ENCODE peak calls at places on chromosomes 6 and 20, in seven cellular contexts. One of them, this sample, is unnamed. For H3K4me1, the result is how much of the 10 kb centered on the place peaks cover.

GRCh38 chr6:110217255-110217654 is 37.0 kb downstream of the CDC40 start:
- DNase-seq in adrenal gland: no peak
- DNase-seq in GM12878: no peak
- DNase-seq in upper lobe of left lung: no peak
- DNase-seq in Peyer's patch: no peak
- DNase-seq in heart left ventricle: no peak
- DNase-seq in tibial nerve: no peak
- DNase-seq in this sample: no peak

GRCh38 chr6:6993503-6994237 is 114.1 kb upstream of the RREB1 start:
- DNase-seq in adrenal gland: no peak
- DNase-seq in GM12878: no peak
- DNase-seq in upper lobe of left lung: no peak
- DNase-seq in Peyer's patch: no peak
- DNase-seq in heart left ventricle: no peak
- DNase-seq in tibial nerve: no peak
- DNase-seq in this sample: no peak

GRCh38 chr6:5898102-5898501 is 108.6 kb downstream of the NRN1 start:
- DNase-seq in adrenal gland: no peak
- DNase-seq in GM12878: no peak
- DNase-seq in upper lobe of left lung: no peak
- DNase-seq in Peyer's patch: no peak
- DNase-seq in heart left ventricle: no peak
- DNase-seq in tibial nerve: no peak
- DNase-seq in this sample: no peak

GRCh38 chr6:152404936-152405595 is 232.1 kb downstream of the SYNE1 start:
- DNase-seq in adrenal gland: no peak
- DNase-seq in GM12878: no peak
- DNase-seq in upper lobe of left lung: no peak
- DNase-seq in Peyer's patch: no peak
- DNase-seq in heart left ventricle: no peak
- DNase-seq in tibial nerve: no peak
- DNase-seq in this sample: no peak

GRCh38 chr6:105487040-105487787 is 84.3 kb upstream of the PREP start:
- DNase-seq in adrenal gland: no peak
- DNase-seq in GM12878: no peak
- DNase-seq in upper lobe of left lung: no peak
- DNase-seq in Peyer's patch: no peak
- DNase-seq in heart left ventricle: no peak
- DNase-seq in tibial nerve: no peak
- DNase-seq in this sample: no peak

GRCh38 chr6:167567142-167568033 is 242.5 kb downstream of the TTLL2 start:
- DNase-seq in adrenal gland: peak
- DNase-seq in GM12878: no peak
- DNase-seq in upper lobe of left lung: no peak
- DNase-seq in Peyer's patch: peak
- DNase-seq in heart left ventricle: no peak
- DNase-seq in tibial nerve: peak
- DNase-seq in this sample: no peak

GRCh38 chr6:138275976-138276375 is 57.7 kb upstream of the PBOV1 start:
- DNase-seq in adrenal gland: no peak
- DNase-seq in GM12878: no peak
- DNase-seq in upper lobe of left lung: no peak
- DNase-seq in Peyer's patch: no peak
- DNase-seq in heart left ventricle: no peak
- DNase-seq in tibial nerve: no peak
- DNase-seq in this sample: no peak

GRCh38 chr6:126812651-126813050 is 305.8 kb upstream of the RSPO3 start:
- DNase-seq in adrenal gland: no peak
- DNase-seq in GM12878: no peak
- DNase-seq in upper lobe of left lung: no peak
- DNase-seq in Peyer's patch: no peak
- DNase-seq in heart left ventricle: no peak
- DNase-seq in tibial nerve: no peak
- DNase-seq in this sample: peak

GRCh38 chr6:7479801-7480266 is 61.6 kb upstream of the DSP start:
- DNase-seq in adrenal gland: peak
- DNase-seq in GM12878: no peak
- DNase-seq in upper lobe of left lung: peak
- DNase-seq in Peyer's patch: no peak
- DNase-seq in heart left ventricle: no peak
- DNase-seq in tibial nerve: no peak
- DNase-seq in this sample: no peak

GRCh38 chr6:108940741-108941140 is 92.5 kb downstream of the ARMC2 start:
- DNase-seq in adrenal gland: no peak
- DNase-seq in GM12878: no peak
- DNase-seq in upper lobe of left lung: no peak
- DNase-seq in Peyer's patch: no peak
- DNase-seq in heart left ventricle: no peak
- DNase-seq in tibial nerve: no peak
- DNase-seq in this sample: no peak

GRCh38 chr6:32113386-32114352 is 4.5 kb upstream of the TNXB start:
- DNase-seq in adrenal gland: peak
- DNase-seq in GM12878: no peak
- DNase-seq in upper lobe of left lung: peak
- DNase-seq in Peyer's patch: peak
- DNase-seq in heart left ventricle: peak
- DNase-seq in tibial nerve: peak
- DNase-seq in this sample: peak

GRCh38 chr6:154613137-154613676 is 102.7 kb upstream of the CNKSR3 start:
- DNase-seq in adrenal gland: no peak
- DNase-seq in GM12878: no peak
- DNase-seq in upper lobe of left lung: no peak
- DNase-seq in Peyer's patch: no peak
- DNase-seq in heart left ventricle: no peak
- DNase-seq in tibial nerve: no peak
- DNase-seq in this sample: no peak

GRCh38 chr6:128121610-128122009 is 220.8 kb upstream of the THEMIS start:
- DNase-seq in adrenal gland: no peak
- DNase-seq in GM12878: no peak
- DNase-seq in upper lobe of left lung: no peak
- DNase-seq in Peyer's patch: no peak
- DNase-seq in heart left ventricle: no peak
- DNase-seq in tibial nerve: no peak
- DNase-seq in this sample: no peak

GRCh38 chr6:54017877-54018276 is 93.4 kb upstream of the MLIP start:
- DNase-seq in adrenal gland: no peak
- DNase-seq in GM12878: no peak
- DNase-seq in upper lobe of left lung: no peak
- DNase-seq in Peyer's patch: no peak
- DNase-seq in heart left ventricle: no peak
- DNase-seq in tibial nerve: no peak
- DNase-seq in this sample: no peak
- TF ChIP-seq POLR2A in adrenal gland: no peak
- TF ChIP-seq POLR2A in GM12878: no peak
- TF ChIP-seq POLR2A in upper lobe of left lung: no peak
- TF ChIP-seq POLR2A in Peyer's patch: no peak
- TF ChIP-seq POLR2A in heart left ventricle: no peak
- TF ChIP-seq POLR2A in tibial nerve: no peak
- TF ChIP-seq POLR2A in this sample: no peak

DNA sequence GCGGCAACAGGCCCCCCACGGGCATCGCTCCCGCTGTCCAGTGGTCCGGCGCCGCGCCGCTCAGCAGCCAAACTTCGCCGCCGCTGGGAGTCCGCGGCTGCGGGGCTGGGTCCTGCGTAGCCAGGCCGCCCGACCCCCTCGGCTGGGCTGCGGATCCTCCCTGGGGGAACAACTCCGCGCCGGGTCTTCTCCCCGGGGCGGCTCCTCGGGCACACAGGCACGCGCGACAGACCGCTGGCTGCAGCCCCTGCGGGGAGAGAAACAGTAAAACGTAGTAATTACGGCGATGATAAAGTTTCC is 570 bp downstream of the MAN1A1 start:
- DNase-seq in adrenal gland: no peak
- DNase-seq in GM12878: no peak
- DNase-seq in upper lobe of left lung: peak
- DNase-seq in Peyer's patch: no peak
- DNase-seq in heart left ventricle: no peak
- DNase-seq in tibial nerve: no peak
- DNase-seq in this sample: no peak
- H3K27ac ChIP-seq in adrenal gland: peak
- H3K27ac ChIP-seq in GM12878: peak
- H3K27ac ChIP-seq in upper lobe of left lung: peak
- H3K27ac ChIP-seq in Peyer's patch: peak
- H3K27ac ChIP-seq in heart left ventricle: peak
- H3K27ac ChIP-seq in tibial nerve: peak
- H3K27ac ChIP-seq in this sample: peak

GRCh38 chr20:46362931-46363872 is 43.2 kb downstream of the ELMO2 start:
- DNase-seq in adrenal gland: peak
- DNase-seq in GM12878: peak
- DNase-seq in upper lobe of left lung: no peak
- DNase-seq in Peyer's patch: no peak
- DNase-seq in heart left ventricle: no peak
- DNase-seq in tibial nerve: no peak
- DNase-seq in this sample: no peak
- H3K4me1 ChIP-seq in adrenal gland: under half
- H3K4me1 ChIP-seq in GM12878: under half
- H3K4me1 ChIP-seq in upper lobe of left lung: half or more
- H3K4me1 ChIP-seq in Peyer's patch: under half
- H3K4me1 ChIP-seq in heart left ventricle: half or more
- H3K4me1 ChIP-seq in tibial nerve: under half
- H3K4me1 ChIP-seq in this sample: under half

GRCh38 chr6:159777240-159777904 is 12.0 kb downstream of the TCP1 start:
- DNase-seq in adrenal gland: no peak
- DNase-seq in GM12878: no peak
- DNase-seq in upper lobe of left lung: no peak
- DNase-seq in Peyer's patch: no peak
- DNase-seq in heart left ventricle: no peak
- DNase-seq in tibial nerve: no peak
- DNase-seq in this sample: no peak
- TF ChIP-seq POLR2A in adrenal gland: no peak
- TF ChIP-seq POLR2A in GM12878: peak
- TF ChIP-seq POLR2A in upper lobe of left lung: no peak
- TF ChIP-seq POLR2A in Peyer's patch: no peak
- TF ChIP-seq POLR2A in heart left ventricle: no peak
- TF ChIP-seq POLR2A in tibial nerve: no peak
- TF ChIP-seq POLR2A in this sample: no peak

DNA sequence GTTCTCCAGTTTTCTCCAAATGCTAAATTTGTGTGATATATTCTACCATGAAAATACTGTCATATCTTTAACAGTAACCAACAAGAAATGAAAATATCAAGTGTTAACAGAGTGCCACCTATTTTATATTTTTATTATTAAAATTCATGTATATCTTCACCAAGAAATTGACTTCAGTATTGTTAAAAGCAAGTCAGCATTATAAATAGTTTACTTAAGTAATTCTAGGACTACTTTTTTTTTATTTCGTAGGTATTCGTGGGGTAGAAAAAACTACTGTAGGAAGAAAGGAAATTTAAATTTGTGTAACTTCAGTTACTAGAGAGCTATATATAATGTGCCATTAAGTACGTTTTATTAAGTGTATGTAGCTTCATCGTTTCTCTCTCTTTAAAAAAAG is 6.3 kb upstream of the MAN1A1 start:
- DNase-seq in adrenal gland: no peak
- DNase-seq in GM12878: no peak
- DNase-seq in upper lobe of left lung: no peak
- DNase-seq in Peyer's patch: no peak
- DNase-seq in heart left ventricle: no peak
- DNase-seq in tibial nerve: no peak
- DNase-seq in this sample: no peak
- H3K27ac ChIP-seq in adrenal gland: peak
- H3K27ac ChIP-seq in GM12878: no peak
- H3K27ac ChIP-seq in upper lobe of left lung: peak
- H3K27ac ChIP-seq in Peyer's patch: no peak
- H3K27ac ChIP-seq in heart left ventricle: no peak
- H3K27ac ChIP-seq in tibial nerve: peak
- H3K27ac ChIP-seq in this sample: no peak

DNA sequence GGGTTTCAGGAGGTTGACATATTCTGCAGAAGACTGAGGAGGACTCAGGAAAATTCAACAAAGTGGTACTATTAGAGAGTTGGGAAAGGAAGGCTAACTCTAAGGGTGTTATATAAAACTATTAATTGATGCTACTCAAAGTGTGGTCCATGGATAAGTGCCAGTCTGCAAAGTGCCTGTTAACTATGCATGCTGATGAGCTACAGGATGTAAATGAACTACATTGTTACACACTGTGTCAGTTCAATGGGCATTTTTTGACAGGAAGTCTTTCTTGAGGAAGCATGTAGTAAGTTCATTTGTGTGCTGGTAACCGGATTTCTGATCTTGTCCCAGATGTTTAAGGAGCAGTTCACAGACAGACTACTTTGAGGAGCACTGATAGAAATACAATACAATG is 75.6 kb downstream of the KLHL32 start:
- DNase-seq in adrenal gland: no peak
- DNase-seq in GM12878: no peak
- DNase-seq in upper lobe of left lung: no peak
- DNase-seq in Peyer's patch: no peak
- DNase-seq in heart left ventricle: no peak
- DNase-seq in tibial nerve: no peak
- DNase-seq in this sample: no peak
- H3K4me1 ChIP-seq in adrenal gland: under half
- H3K4me1 ChIP-seq in GM12878: under half
- H3K4me1 ChIP-seq in upper lobe of left lung: under half
- H3K4me1 ChIP-seq in Peyer's patch: under half
- H3K4me1 ChIP-seq in heart left ventricle: under half
- H3K4me1 ChIP-seq in tibial nerve: under half
- H3K4me1 ChIP-seq in this sample: under half

This sample was measured in uterus.